ENCODE peak calls at places on chromosomes 6 and 20, in four cellular contexts. P, M, D and S are unnamed samples.

GRCh38 chr20:1924910-1925861 is 30.0 kb downstream of the SIRPA start:
- DNase-seq in P (no peak), M (no peak), D (no peak), S (no peak)

GRCh38 chr6:36029464-36029863 is 1.9 kb downstream of the MAPK14 start:
- DNase-seq in P (no peak), M (peak), D (no peak), S (no peak)

GRCh38 chr6:14272111-14273085 is 154.8 kb downstream of the CD83 start:
- DNase-seq in P (no peak), M (peak), D (no peak), S (peak)

GRCh38 chr20:57215426-57215825 is 51.0 kb downstream of the BMP7 start:
- DNase-seq in P (no peak), M (no peak), D (no peak), S (no peak)

GRCh38 chr6:146014233-146014632 is 14.6 kb upstream of the GRM1 start:
- DNase-seq in P (no peak), M (no peak), D (no peak), S (no peak)

GRCh38 chr20:22379472-22379871 is 204.9 kb downstream of the FOXA2 start:
- DNase-seq in P (no peak), M (no peak), D (no peak), S (peak)

GRCh38 chr20:8432435-8433148 is 300.5 kb downstream of the PLCB1 start:
- DNase-seq in P (no peak), M (no peak), D (no peak), S (no peak)

GRCh38 chr6:47151232-47151898 is 109.2 kb upstream of the ADGRF1 start:
- DNase-seq in P (no peak), M (no peak), D (no peak), S (peak)

GRCh38 chr20:25015986-25016385 is 23.4 kb upstream of the APMAP start:
- DNase-seq in P (no peak), M (no peak), D (no peak), S (no peak)

GRCh38 chr20:44544178-44544719 is 22.4 kb upstream of the SERINC3 start:
- DNase-seq in P (no peak), M (no peak), D (peak), S (no peak)

GRCh38 chr6:151196571-151196970 is 43.2 kb upstream of the AKAP12 start:
- DNase-seq in P (no peak), M (peak), D (no peak), S (no peak)

GRCh38 chr6:30263734-30264133 is 50.5 kb upstream of the TRIM26 start:
- DNase-seq in P (no peak), M (peak), D (no peak), S (no peak)

GRCh38 chr6:11754625-11755289 is 23.8 kb downstream of the ADTRP start:
- DNase-seq in P (no peak), M (peak), D (no peak), S (no peak)

GRCh38 chr20:34923414-34923813 is 32.2 kb downstream of the GSS start:
- DNase-seq in P (no peak), M (no peak), D (no peak), S (no peak)

GRCh38 chr6:111837641-111838500 is 35.4 kb downstream of the FYN start:
- DNase-seq in P (peak), M (no peak), D (no peak), S (no peak)

GRCh38 chr6:7993399-7993798 is 70.8 kb downstream of the BLOC1S5 start:
- DNase-seq in P (no peak), M (no peak), D (no peak), S (no peak)

GRCh38 chr6:135334169-135334568 is 153.1 kb downstream of the MYB start:
- DNase-seq in P (no peak), M (peak), D (no peak), S (no peak)

GRCh38 chr20:35610833-35611427 is 4.7 kb upstream of the SPAG4 start:
- DNase-seq in P (no peak), M (no peak), D (no peak), S (no peak)

GRCh38 chr20:19930461-19930860 is 86.7 kb upstream of the NAA20 start:
- DNase-seq in P (no peak), M (no peak), D (no peak), S (no peak)

GRCh38 chr6:113351183-113351834 is 505.8 kb upstream of the MARCKS start:
- DNase-seq in P (no peak), M (peak), D (no peak), S (no peak)

GRCh38 chr20:36408219-36408618 is 102.1 kb downstream of the DLGAP4 start:
- DNase-seq in P (no peak), M (peak), D (no peak), S (peak)

GRCh38 chr6:157019115-157019628 is 242.0 kb downstream of the ARID1B start:
- DNase-seq in P (no peak), M (peak), D (no peak), S (no peak)

GRCh38 chr6:170257376-170257775 is 33.5 kb downstream of the DLL1 start:
- DNase-seq in P (no peak), M (no peak), D (no peak), S (no peak)
- TF ChIP-seq ELK1 in P (no peak), M (no peak), D (no peak), S (no peak)

GRCh38 chr6:169847773-169848380 is 96.5 kb downstream of the ERMARD start:
- DNase-seq in P (no peak), M (no peak), D (no peak), S (no peak)

GRCh38 chr6:169844946-169845345 is 93.5 kb downstream of the ERMARD start:
- DNase-seq in P (no peak), M (no peak), D (no peak), S (no peak)

GRCh38 chr6:169845426-169846285 is 94.2 kb downstream of the ERMARD start:
- DNase-seq in P (no peak), M (no peak), D (no peak), S (no peak)

GRCh38 chr6:169847141-169847674 is 95.8 kb downstream of the ERMARD start:
- DNase-seq in P (no peak), M (no peak), D (no peak), S (no peak)

DNA sequence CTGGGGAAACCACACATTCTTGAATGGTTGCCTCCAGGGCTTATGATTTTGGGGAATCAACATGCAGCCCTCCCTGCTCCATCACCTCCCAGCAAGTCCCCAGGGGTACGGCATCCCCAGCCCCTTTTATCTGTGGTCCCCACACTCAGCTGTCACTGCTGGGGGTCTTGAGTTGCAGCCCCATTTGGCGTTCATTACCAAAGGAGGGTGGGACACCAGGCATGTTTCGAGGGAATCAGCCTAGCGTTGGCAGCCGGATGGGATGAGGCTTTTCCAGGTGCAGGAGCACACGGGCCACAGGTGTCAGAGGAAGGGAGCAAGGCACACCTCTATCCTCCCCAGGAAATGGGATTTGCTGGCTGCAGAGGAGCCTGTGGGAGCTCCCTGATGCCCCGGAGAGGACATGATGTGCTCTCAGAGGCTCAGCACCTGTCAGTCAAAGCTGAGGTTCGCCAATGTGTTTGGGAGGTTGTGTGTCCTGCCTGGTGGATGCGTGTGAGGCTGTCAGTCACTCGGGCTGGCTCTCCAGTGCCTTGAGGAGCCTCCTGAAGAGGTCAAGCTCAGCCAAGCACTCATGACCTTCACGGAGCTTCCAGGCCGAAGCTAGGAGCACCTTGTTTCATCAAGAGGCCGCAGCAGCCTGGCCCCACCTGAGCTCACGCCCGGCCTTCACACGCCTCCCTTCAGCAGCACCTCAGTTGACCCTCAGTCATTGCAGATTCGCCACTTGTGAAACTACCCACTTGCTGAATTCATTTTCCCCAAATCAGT is 95.0 kb downstream of the ERMARD start:
- DNase-seq in P (no peak), M (no peak), D (no peak), S (no peak)
- TF ChIP-seq ELK1 in P (no peak), M (no peak), D (no peak), S (no peak)

GRCh38 chr20:50508171-50508761 is 1.9 kb upstream of the PTPN1 start:
- DNase-seq in P (no peak), M (no peak), D (no peak), S (no peak)
- TF ChIP-seq ELK1 in P (no peak), M (no peak), D (no peak), S (no peak)

DNA sequence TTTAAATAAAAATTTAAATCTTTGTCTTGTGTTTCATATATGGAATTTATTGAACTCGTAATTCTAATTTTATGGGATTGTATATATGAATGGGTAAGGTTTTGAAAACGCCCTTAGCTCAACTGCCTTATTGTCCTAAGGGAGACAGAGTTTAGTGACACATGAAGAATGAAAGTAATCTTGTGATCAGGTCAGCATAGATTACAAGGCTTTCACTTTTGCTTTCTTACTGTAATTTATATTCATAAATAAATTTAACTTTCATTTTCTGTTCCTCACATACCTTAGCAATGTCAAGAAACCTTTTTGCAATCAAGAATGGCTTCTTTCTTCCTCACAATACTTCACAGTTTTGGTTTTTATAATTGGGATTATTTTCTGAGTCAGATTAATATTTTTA is 14.4 kb downstream of the KPNA5 start:
- DNase-seq in P (peak), M (no peak), D (no peak), S (no peak)
- TF ChIP-seq ELK1 in P (no peak), M (no peak), D (no peak), S (no peak)

DNA sequence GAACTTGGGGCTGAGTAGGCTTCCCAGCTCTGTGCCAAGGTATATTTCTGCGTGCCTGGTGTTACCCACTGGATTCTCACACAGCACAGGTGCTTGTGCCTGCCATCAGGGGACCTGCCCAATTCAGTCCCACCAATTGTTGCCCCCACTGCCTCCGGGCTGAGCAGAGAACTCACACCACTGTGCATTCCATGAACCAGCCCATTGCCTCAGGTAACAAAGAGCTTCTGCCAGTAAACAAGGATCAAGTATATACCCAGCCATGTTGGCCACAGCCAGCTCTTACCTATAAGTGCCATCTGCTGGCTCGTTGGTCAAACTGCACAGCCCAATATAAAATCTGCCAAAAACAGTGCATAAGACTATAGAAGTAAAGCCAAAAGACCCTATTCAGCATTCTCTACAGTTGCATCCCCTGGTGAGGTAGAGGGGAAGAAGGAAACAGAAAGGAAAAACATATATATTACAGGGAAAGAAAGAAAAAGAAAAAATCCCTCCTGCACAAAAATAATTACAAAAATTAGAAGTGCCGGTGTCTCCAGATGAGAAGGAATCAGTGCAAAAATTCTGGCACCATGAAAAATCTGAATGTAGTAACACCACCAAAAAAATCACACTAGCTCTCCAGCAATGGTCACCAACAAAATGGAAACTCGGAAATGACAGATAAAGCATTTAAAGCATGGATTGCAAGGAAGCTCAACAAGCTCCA is 241.4 kb downstream of the IBTK start:
- DNase-seq in P (no peak), M (peak), D (no peak), S (no peak)
- TF ChIP-seq ELK1 in P (no peak), M (no peak), D (no peak), S (no peak)

DNA sequence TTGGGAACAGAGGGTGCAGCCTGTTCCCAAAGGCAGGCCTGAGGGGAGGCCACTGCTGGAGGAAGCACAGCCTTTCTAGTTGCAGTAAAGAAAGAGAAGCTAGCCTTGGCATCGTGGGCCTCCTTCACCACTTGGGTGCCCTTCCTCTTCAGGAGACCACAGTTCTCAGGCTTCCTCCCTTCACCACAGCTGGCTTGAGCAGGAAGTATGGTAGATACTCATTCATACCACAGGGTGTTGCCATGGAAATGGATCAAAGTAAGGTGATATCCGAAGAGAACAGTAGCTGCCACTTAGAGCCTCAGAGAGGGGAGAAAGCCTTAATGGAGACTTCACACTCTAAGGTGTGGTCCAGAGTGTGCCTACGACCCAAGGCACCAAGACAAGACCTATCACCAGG is 120.4 kb upstream of the RIPOR2 start:
- DNase-seq in P (no peak), M (no peak), D (no peak), S (no peak)
- TF ChIP-seq ELK1 in P (no peak), M (no peak), D (no peak), S (no peak)

DNA sequence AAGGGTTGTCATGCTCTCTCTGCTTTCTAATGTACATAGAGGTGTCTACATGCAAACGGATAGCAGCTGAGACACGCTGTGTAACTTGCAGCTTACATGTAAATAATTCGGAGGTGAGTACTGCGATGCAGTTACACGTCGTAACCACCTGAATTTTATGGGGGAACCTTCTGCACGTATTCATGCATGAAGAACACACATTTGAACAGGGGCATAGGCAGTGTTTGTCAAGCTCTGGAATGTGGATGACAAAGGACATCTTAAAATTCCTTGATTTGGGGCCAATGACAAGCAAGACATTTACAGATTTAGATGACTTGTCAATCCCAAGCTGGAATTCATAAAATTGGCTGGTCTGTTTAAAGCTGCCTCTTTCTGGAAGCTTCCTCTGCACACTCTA is 149.4 kb upstream of the AGPAT4 start:
- DNase-seq in P (no peak), M (no peak), D (no peak), S (no peak)
- TF ChIP-seq ELK1 in P (no peak), M (no peak), D (no peak), S (no peak)